ENCODE peak calls at places on chromosome 12, in nine cellular contexts. D is OCI-LY7, H is gastrocnemius medialis, C is transverse colon, B is dorsolateral prefrontal cortex, E is endothelial cell, Z is GM13976, M is left ventricle myocardium inferior, O is HFF-Myc. N is an unnamed sample.

GRCh38 chr12:50627491-50627890 is 122.7 kb downstream of the DIP2B start:
- DNase-seq in D (no peak), H (no peak), C (no peak), B (no peak), E (no peak), Z (no peak), M (no peak), O (no peak), N (no peak)

GRCh38 chr12:55727643-55728184 is 1.1 kb downstream of the CD63 start:
- DNase-seq in D (no peak), H (peak), C (peak), B (no peak), E (no peak), Z (no peak), M (peak), O (no peak), N (no peak)

GRCh38 chr12:108320503-108321293 is 18.4 kb downstream of the CMKLR1 start:
- DNase-seq in D (peak), H (no peak), C (no peak), B (no peak), E (no peak), Z (peak), M (no peak), O (no peak), N (no peak)

GRCh38 chr12:442235-442884 is 17.4 kb upstream of the B4GALNT3 start:
- DNase-seq in D (peak), H (no peak), C (peak), B (peak), E (peak), Z (no peak), M (no peak), O (peak), N (peak)

GRCh38 chr12:85725991-85726390 is 110.2 kb downstream of the RASSF9 start:
- DNase-seq in D (no peak), H (no peak), C (no peak), B (no peak), E (no peak), Z (no peak), M (no peak), O (no peak), N (no peak)

GRCh38 chr12:130669797-130670196 is 46.3 kb downstream of the RIMBP2 start:
- DNase-seq in D (no peak), H (no peak), C (no peak), B (no peak), E (no peak), Z (no peak), M (no peak), O (no peak), N (no peak)

GRCh38 chr12:6280053-6280469 is 30.4 kb upstream of the PLEKHG6 start:
- DNase-seq in D (no peak), H (peak), C (peak), B (no peak), E (no peak), Z (no peak), M (no peak), O (peak), N (no peak)

GRCh38 chr12:87848248-87848868 is 180.8 kb downstream of the C12orf50 start:
- DNase-seq in D (peak), H (no peak), C (no peak), B (no peak), E (peak), Z (peak), M (no peak), O (peak), N (peak)

GRCh38 chr12:98416845-98417244 is 98.5 kb upstream of the TMPO start:
- DNase-seq in D (peak), H (no peak), C (no peak), B (no peak), E (no peak), Z (no peak), M (no peak), O (no peak), N (no peak)
- TF ChIP-seq CTCF in D (peak), H (no peak), C (no peak), B (no peak), E (peak), Z (no peak), M (peak), O (peak), N (no peak)

GRCh38 chr12:27523642-27524488 is at the start of gene PPFIBP1:
- DNase-seq in D (peak), H (peak), C (peak), B (peak), E (peak), Z (peak), M (peak), O (peak), N (peak)
- TF ChIP-seq CTCF in D (no peak), H (peak), C (peak), B (no peak), E (no peak), Z (peak), M (peak), O (no peak), N (no peak)

GRCh38 chr12:3964404-3964803 is 91.2 kb upstream of the PARP11 start:
- DNase-seq in D (no peak), H (no peak), C (no peak), B (no peak), E (peak), Z (peak), M (no peak), O (no peak), N (peak)
- TF ChIP-seq CTCF in D (peak), H (no peak), C (no peak), B (peak), E (no peak), Z (peak), M (peak), O (peak), N (peak)

DNA sequence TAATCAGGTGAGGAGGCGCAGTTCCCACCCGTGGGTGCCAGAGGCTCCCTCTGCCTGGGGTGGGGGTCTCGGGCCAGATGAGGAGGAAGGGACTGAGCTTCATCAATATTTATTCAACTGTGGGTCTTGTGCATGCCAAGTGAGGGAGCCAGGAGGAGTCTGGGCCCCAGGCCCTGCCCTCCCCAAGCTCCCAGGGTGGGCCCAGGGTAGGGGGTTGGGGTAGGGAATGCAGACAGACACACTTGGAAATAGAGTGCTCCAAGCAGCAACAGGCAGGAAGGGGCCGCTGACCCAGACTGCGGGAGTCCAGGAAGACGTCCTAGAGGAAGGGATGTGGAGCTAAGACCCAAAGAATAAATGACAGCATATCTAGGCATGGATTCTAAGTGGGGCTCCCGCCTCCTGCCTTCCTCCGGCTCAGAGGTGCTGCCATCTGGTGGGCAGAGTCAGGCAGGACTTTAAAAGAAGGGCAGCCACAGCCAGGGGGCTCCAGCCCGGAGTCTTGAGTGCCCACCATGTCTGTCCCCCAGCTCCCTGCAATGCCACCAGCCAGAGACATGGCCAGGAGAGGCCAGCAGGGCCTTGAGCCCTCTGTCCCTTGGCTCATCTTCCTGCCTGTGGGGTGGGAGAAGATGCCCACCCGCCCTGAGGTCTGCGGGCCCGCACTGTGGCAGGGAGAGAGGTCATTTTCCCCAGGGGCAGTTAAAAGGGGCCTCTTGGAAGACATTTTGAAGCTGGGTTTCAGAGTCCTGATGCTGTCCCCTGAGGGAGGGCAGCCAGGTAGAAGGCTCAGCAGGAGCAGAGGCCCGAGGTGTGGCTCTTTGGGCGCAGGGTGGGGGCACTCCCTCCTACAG is 70.1 kb downstream of the PHETA1 start:
- DNase-seq in D (peak), H (peak), C (peak), B (peak), E (peak), Z (peak), M (peak), O (no peak), N (peak)
- TF ChIP-seq CTCF in D (peak), H (peak), C (peak), B (peak), E (peak), Z (peak), M (peak), O (peak), N (peak)

GRCh38 chr12:113478351-113479011 is 6.8 kb upstream of the LHX5 start:
- DNase-seq in D (no peak), H (no peak), C (no peak), B (no peak), E (no peak), Z (no peak), M (no peak), O (no peak), N (no peak)
- TF ChIP-seq CTCF in D (no peak), H (no peak), C (no peak), B (no peak), E (no peak), Z (no peak), M (no peak), O (no peak), N (no peak)

DNA sequence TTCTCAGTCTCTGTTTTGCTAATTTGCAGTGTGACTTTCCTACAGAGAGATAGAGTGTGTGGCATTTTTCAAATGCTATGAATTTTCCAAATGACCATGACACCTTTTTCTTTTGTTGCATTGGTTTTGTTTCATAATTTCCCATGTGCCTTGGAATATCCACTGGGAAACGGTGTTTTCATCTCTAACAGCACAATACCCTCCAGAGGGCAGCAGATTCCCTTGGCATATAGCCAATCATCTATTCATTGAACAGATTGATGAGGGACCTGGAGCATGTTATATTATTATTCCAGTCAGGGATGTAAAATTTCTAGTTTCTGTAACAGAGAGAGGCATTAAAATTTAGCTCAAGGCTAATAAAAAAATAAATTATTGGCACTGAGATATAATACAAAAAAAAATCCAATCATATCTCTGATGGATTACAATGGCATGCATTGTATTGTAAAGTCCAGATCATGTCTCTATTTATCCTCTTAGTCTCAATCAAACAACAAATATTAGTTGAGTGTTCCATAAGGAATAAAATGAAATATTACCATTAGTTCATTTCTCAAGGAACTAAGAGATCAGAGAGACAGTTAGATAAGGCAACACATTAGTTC is 29.6 kb upstream of the NTN4 start:
- DNase-seq in D (no peak), H (no peak), C (peak), B (no peak), E (peak), Z (no peak), M (no peak), O (peak), N (no peak)
- TF ChIP-seq CTCF in D (peak), H (peak), C (peak), B (peak), E (peak), Z (no peak), M (peak), O (peak), N (no peak)

GRCh38 chr12:4762773-4763172 is 42.6 kb downstream of the GALNT8 start:
- DNase-seq in D (peak), H (no peak), C (no peak), B (no peak), E (no peak), Z (no peak), M (no peak), O (no peak), N (no peak)

GRCh38 chr12:4769073-4769472 is 48.9 kb downstream of the GALNT8 start:
- DNase-seq in D (no peak), H (no peak), C (no peak), B (no peak), E (no peak), Z (no peak), M (no peak), O (no peak), N (no peak)

GRCh38 chr12:4766445-4766844 is 46.2 kb downstream of the GALNT8 start:
- DNase-seq in D (no peak), H (no peak), C (no peak), B (no peak), E (no peak), Z (no peak), M (no peak), O (no peak), N (no peak)

GRCh38 chr12:4767181-4767580 is 47.0 kb downstream of the GALNT8 start:
- DNase-seq in D (no peak), H (no peak), C (no peak), B (no peak), E (no peak), Z (no peak), M (no peak), O (no peak), N (no peak)

GRCh38 chr12:4763549-4763948 is 43.3 kb downstream of the GALNT8 start:
- DNase-seq in D (no peak), H (no peak), C (peak), B (no peak), E (peak), Z (no peak), M (no peak), O (no peak), N (no peak)
- TF ChIP-seq CTCF in D (no peak), H (no peak), C (peak), B (no peak), E (no peak), Z (no peak), M (no peak), O (peak), N (no peak)

N was measured in GM20000.